ENCODE peak calls at places on chromosome 6, in ten cellular contexts. One of them, this sample, is unnamed.

GRCh38 chr6:2102316-2102883 is 143.0 kb downstream of the GMDS start:
- DNase-seq in adrenal gland: no peak
- DNase-seq in GM23338: no peak
- DNase-seq in PC-9: no peak
- DNase-seq in GM23248: no peak
- DNase-seq in GM12878: no peak
- DNase-seq in upper lobe of right lung: no peak
- DNase-seq in HCT116: no peak
- DNase-seq in NT2/D1: no peak
- DNase-seq in left ventricle myocardium inferior: no peak
- DNase-seq in this sample: no peak

GRCh38 chr6:84284428-84285033 is 57.1 kb upstream of the CEP162 start:
- DNase-seq in GM23248: peak; percentile 32
- DNase-seq in adrenal gland: no peak
- DNase-seq in GM23338: peak; percentile 63
- DNase-seq in NT2/D1: peak; percentile 13
- DNase-seq in GM12878: no peak
- DNase-seq in upper lobe of right lung: no peak
- DNase-seq in PC-9: peak; percentile 2
- DNase-seq in left ventricle myocardium inferior: no peak
- DNase-seq in HCT116: peak; percentile 10
- DNase-seq in this sample: no peak

GRCh38 chr6:115945306-115945705 is 115.4 kb downstream of the FRK start:
- DNase-seq in GM23338: no peak
- DNase-seq in left ventricle myocardium inferior: no peak
- DNase-seq in GM12878: no peak
- DNase-seq in GM23248: no peak
- DNase-seq in NT2/D1: no peak
- DNase-seq in upper lobe of right lung: no peak
- DNase-seq in PC-9: no peak
- DNase-seq in HCT116: no peak
- DNase-seq in adrenal gland: no peak
- DNase-seq in this sample: no peak

GRCh38 chr6:38443341-38443740 is 196.4 kb downstream of the BTBD9 start:
- DNase-seq in GM23248: no peak
- DNase-seq in NT2/D1: no peak
- DNase-seq in left ventricle myocardium inferior: no peak
- DNase-seq in PC-9: no peak
- DNase-seq in GM23338: no peak
- DNase-seq in adrenal gland: no peak
- DNase-seq in upper lobe of right lung: no peak
- DNase-seq in GM12878: no peak
- DNase-seq in HCT116: no peak
- DNase-seq in this sample: no peak

GRCh38 chr6:19668710-19669109 is 168.5 kb upstream of the ID4 start:
- DNase-seq in upper lobe of right lung: no peak
- DNase-seq in GM23338: no peak
- DNase-seq in GM23248: peak; percentile 54
- DNase-seq in GM12878: no peak
- DNase-seq in adrenal gland: no peak
- DNase-seq in NT2/D1: no peak
- DNase-seq in HCT116: no peak
- DNase-seq in PC-9: no peak
- DNase-seq in left ventricle myocardium inferior: no peak
- DNase-seq in this sample: no peak

GRCh38 chr6:135540207-135540877 is 42.8 kb upstream of the AHI1 start:
- DNase-seq in HCT116: no peak
- DNase-seq in upper lobe of right lung: no peak
- DNase-seq in adrenal gland: no peak
- DNase-seq in GM23338: no peak
- DNase-seq in GM23248: peak; percentile 43
- DNase-seq in GM12878: no peak
- DNase-seq in PC-9: no peak
- DNase-seq in left ventricle myocardium inferior: no peak
- DNase-seq in NT2/D1: no peak
- DNase-seq in this sample: no peak

GRCh38 chr6:88548891-88549505 is 382.9 kb upstream of the CNR1 start:
- DNase-seq in PC-9: no peak
- DNase-seq in adrenal gland: peak; percentile 63
- DNase-seq in GM23248: no peak
- DNase-seq in HCT116: no peak
- DNase-seq in GM12878: no peak
- DNase-seq in upper lobe of right lung: no peak
- DNase-seq in NT2/D1: no peak
- DNase-seq in GM23338: no peak
- DNase-seq in left ventricle myocardium inferior: no peak
- DNase-seq in this sample: no peak

GRCh38 chr6:144651219-144651618 is 366.1 kb downstream of the UTRN start:
- DNase-seq in GM23338: no peak
- DNase-seq in GM12878: no peak
- DNase-seq in adrenal gland: no peak
- DNase-seq in left ventricle myocardium inferior: no peak
- DNase-seq in NT2/D1: no peak
- DNase-seq in upper lobe of right lung: no peak
- DNase-seq in HCT116: no peak
- DNase-seq in PC-9: no peak
- DNase-seq in GM23248: no peak
- DNase-seq in this sample: no peak

GRCh38 chr6:25089442-25089841 is 153.7 kb upstream of the RIPOR2 start:
- DNase-seq in GM12878: no peak
- DNase-seq in adrenal gland: no peak
- DNase-seq in GM23338: no peak
- DNase-seq in PC-9: no peak
- DNase-seq in HCT116: no peak
- DNase-seq in left ventricle myocardium inferior: no peak
- DNase-seq in GM23248: peak; percentile 49
- DNase-seq in NT2/D1: no peak
- DNase-seq in upper lobe of right lung: no peak
- DNase-seq in this sample: no peak

GRCh38 chr6:44297063-44298038 is 15.8 kb downstream of the AARS2 start:
- DNase-seq in HCT116: no peak
- DNase-seq in NT2/D1: no peak
- DNase-seq in PC-9: peak; percentile 22
- DNase-seq in GM12878: no peak
- DNase-seq in adrenal gland: no peak
- DNase-seq in upper lobe of right lung: no peak
- DNase-seq in left ventricle myocardium inferior: peak; percentile 41
- DNase-seq in GM23338: peak; percentile 82
- DNase-seq in GM23248: peak; percentile 65
- DNase-seq in this sample: no peak

GRCh38 chr6:36216559-36216958 is 20.0 kb downstream of the BRPF3 start:
- DNase-seq in NT2/D1: no peak
- DNase-seq in GM23248: peak; percentile 45
- DNase-seq in upper lobe of right lung: no peak
- DNase-seq in adrenal gland: peak; percentile 64
- DNase-seq in GM12878: no peak
- DNase-seq in HCT116: no peak
- DNase-seq in left ventricle myocardium inferior: no peak
- DNase-seq in GM23338: no peak
- DNase-seq in PC-9: no peak
- DNase-seq in this sample: no peak

GRCh38 chr6:110529907-110530306 is 53.5 kb upstream of the SLC22A16 start:
- DNase-seq in GM23338: no peak
- DNase-seq in adrenal gland: no peak
- DNase-seq in PC-9: no peak
- DNase-seq in GM23248: peak; percentile 47
- DNase-seq in GM12878: no peak
- DNase-seq in NT2/D1: no peak
- DNase-seq in upper lobe of right lung: no peak
- DNase-seq in left ventricle myocardium inferior: no peak
- DNase-seq in HCT116: no peak
- DNase-seq in this sample: no peak

GRCh38 chr6:102798631-102799030 is 1405.1 kb downstream of the GRIK2 start:
- DNase-seq in upper lobe of right lung: peak; percentile 30
- DNase-seq in GM12878: no peak
- DNase-seq in adrenal gland: no peak
- DNase-seq in GM23248: no peak
- DNase-seq in NT2/D1: no peak
- DNase-seq in PC-9: peak; percentile 1
- DNase-seq in HCT116: no peak
- DNase-seq in GM23338: peak; percentile 79
- DNase-seq in left ventricle myocardium inferior: no peak
- DNase-seq in this sample: no peak

GRCh38 chr6:125957845-125958244 is 1.3 kb downstream of the HINT3 start:
- DNase-seq in PC-9: no peak
- DNase-seq in upper lobe of right lung: no peak
- DNase-seq in GM23248: peak; percentile 69
- DNase-seq in GM12878: no peak
- DNase-seq in NT2/D1: no peak
- DNase-seq in HCT116: no peak
- DNase-seq in GM23338: peak; percentile 35
- DNase-seq in adrenal gland: no peak
- DNase-seq in left ventricle myocardium inferior: no peak
- DNase-seq in this sample: no peak
- H3K4me3 ChIP-seq in PC-9: peak overlapping the region; percentile 92
- H3K4me3 ChIP-seq in upper lobe of right lung: peak overlapping the region; percentile 87
- H3K4me3 ChIP-seq in GM23248: peak overlapping the region; percentile 75
- H3K4me3 ChIP-seq in GM12878: peak overlapping the region; percentile 82
- H3K4me3 ChIP-seq in NT2/D1: no peak overlapping the region
- H3K4me3 ChIP-seq in HCT116: peak overlapping the region; percentile 73
- H3K4me3 ChIP-seq in GM23338: peak overlapping the region; percentile 92
- H3K4me3 ChIP-seq in adrenal gland: no peak overlapping the region
- H3K4me3 ChIP-seq in left ventricle myocardium inferior: peak overlapping the region; percentile 99
- H3K4me3 ChIP-seq in this sample: peak overlapping the region; percentile 86

GRCh38 chr6:51972659-51973058 is 114.8 kb downstream of the PKHD1 start:
- DNase-seq in adrenal gland: no peak
- DNase-seq in GM23248: no peak
- DNase-seq in left ventricle myocardium inferior: no peak
- DNase-seq in upper lobe of right lung: no peak
- DNase-seq in GM23338: no peak
- DNase-seq in PC-9: no peak
- DNase-seq in NT2/D1: no peak
- DNase-seq in HCT116: no peak
- DNase-seq in GM12878: no peak
- DNase-seq in this sample: no peak
- H3K4me1 ChIP-seq in adrenal gland: no peaks in the 10 kb centered on the region
- H3K4me1 ChIP-seq in GM23248: no peaks in the 10 kb centered on the region
- H3K4me1 ChIP-seq in left ventricle myocardium inferior: no peaks in the 10 kb centered on the region
- H3K4me1 ChIP-seq in upper lobe of right lung: no peaks in the 10 kb centered on the region
- H3K4me1 ChIP-seq in GM23338: no peaks in the 10 kb centered on the region
- H3K4me1 ChIP-seq in PC-9: no peaks in the 10 kb centered on the region
- H3K4me1 ChIP-seq in NT2/D1: no peaks in the 10 kb centered on the region
- H3K4me1 ChIP-seq in HCT116: no peaks in the 10 kb centered on the region
- H3K4me1 ChIP-seq in GM12878: no peaks in the 10 kb centered on the region
- H3K4me1 ChIP-seq in this sample: no peaks in the 10 kb centered on the region

GRCh38 chr6:32952817-32953739 is at the start of gene HLA-DMA:
- DNase-seq in GM23338: peak; percentile 96
- DNase-seq in adrenal gland: peak; percentile 97
- DNase-seq in HCT116: peak; percentile 81
- DNase-seq in PC-9: peak; percentile 88
- DNase-seq in GM23248: peak; percentile 98
- DNase-seq in upper lobe of right lung: peak; percentile 91
- DNase-seq in GM12878: peak; percentile 99
- DNase-seq in NT2/D1: no peak
- DNase-seq in left ventricle myocardium inferior: peak; percentile 74
- DNase-seq in this sample: peak; percentile 93

GRCh38 chr6:32954983-32955802 is 2.3 kb upstream of the HLA-DMA start:
- DNase-seq in upper lobe of right lung: no peak
- DNase-seq in HCT116: no peak
- DNase-seq in GM12878: no peak
- DNase-seq in GM23248: peak; percentile 54
- DNase-seq in NT2/D1: no peak
- DNase-seq in GM23338: peak; percentile 88
- DNase-seq in PC-9: no peak
- DNase-seq in left ventricle myocardium inferior: no peak
- DNase-seq in adrenal gland: no peak
- DNase-seq in this sample: no peak

GRCh38 chr6:32953775-32954174 is 878 bp upstream of the HLA-DMA start:
- DNase-seq in GM23338: no peak
- DNase-seq in GM12878: no peak
- DNase-seq in left ventricle myocardium inferior: no peak
- DNase-seq in upper lobe of right lung: no peak
- DNase-seq in NT2/D1: no peak
- DNase-seq in PC-9: no peak
- DNase-seq in HCT116: no peak
- DNase-seq in adrenal gland: no peak
- DNase-seq in GM23248: no peak
- DNase-seq in this sample: no peak

GRCh38 chr6:32956176-32956575 is 3.3 kb upstream of the HLA-DMA start:
- DNase-seq in adrenal gland: no peak
- DNase-seq in GM23248: no peak
- DNase-seq in PC-9: no peak
- DNase-seq in HCT116: no peak
- DNase-seq in GM12878: no peak
- DNase-seq in NT2/D1: no peak
- DNase-seq in upper lobe of right lung: no peak
- DNase-seq in left ventricle myocardium inferior: no peak
- DNase-seq in GM23338: no peak
- DNase-seq in this sample: no peak

GRCh38 chr6:32954212-32954745 is 1.4 kb upstream of the HLA-DMA start:
- DNase-seq in GM23248: no peak
- DNase-seq in NT2/D1: no peak
- DNase-seq in HCT116: no peak
- DNase-seq in adrenal gland: no peak
- DNase-seq in GM23338: no peak
- DNase-seq in PC-9: no peak
- DNase-seq in GM12878: no peak
- DNase-seq in upper lobe of right lung: no peak
- DNase-seq in left ventricle myocardium inferior: no peak
- DNase-seq in this sample: no peak
- H3K4me3 ChIP-seq in GM23248: no peak overlapping the region
- H3K4me3 ChIP-seq in NT2/D1: no peak overlapping the region
- H3K4me3 ChIP-seq in HCT116: no peak overlapping the region
- H3K4me3 ChIP-seq in adrenal gland: no peak overlapping the region
- H3K4me3 ChIP-seq in GM23338: no peak overlapping the region
- H3K4me3 ChIP-seq in PC-9: no peak overlapping the region
- H3K4me3 ChIP-seq in GM12878: no peak overlapping the region
- H3K4me3 ChIP-seq in upper lobe of right lung: no peak overlapping the region
- H3K4me3 ChIP-seq in left ventricle myocardium inferior: no peak overlapping the region
- H3K4me3 ChIP-seq in this sample: no peak overlapping the region

GRCh38 chr6:139151425-139152087 is 16.7 kb downstream of the HECA start:
- DNase-seq in PC-9: no peak
- DNase-seq in adrenal gland: no peak
- DNase-seq in GM23338: no peak
- DNase-seq in GM23248: no peak
- DNase-seq in left ventricle myocardium inferior: no peak
- DNase-seq in GM12878: no peak
- DNase-seq in HCT116: no peak
- DNase-seq in upper lobe of right lung: no peak
- DNase-seq in NT2/D1: no peak
- DNase-seq in this sample: no peak

GRCh38 chr6:139152088-139152891 is 17.4 kb downstream of the HECA start:
- DNase-seq in GM12878: no peak
- DNase-seq in NT2/D1: no peak
- DNase-seq in adrenal gland: no peak
- DNase-seq in GM23248: no peak
- DNase-seq in GM23338: no peak
- DNase-seq in upper lobe of right lung: no peak
- DNase-seq in left ventricle myocardium inferior: no peak
- DNase-seq in PC-9: no peak
- DNase-seq in HCT116: no peak
- DNase-seq in this sample: no peak

GRCh38 chr6:139150915-139151314 is 16.0 kb downstream of the HECA start:
- DNase-seq in PC-9: no peak
- DNase-seq in adrenal gland: no peak
- DNase-seq in HCT116: no peak
- DNase-seq in left ventricle myocardium inferior: no peak
- DNase-seq in GM12878: no peak
- DNase-seq in GM23248: no peak
- DNase-seq in GM23338: no peak
- DNase-seq in NT2/D1: no peak
- DNase-seq in upper lobe of right lung: no peak
- DNase-seq in this sample: no peak

GRCh38 chr6:139153876-139154275 is 19.0 kb downstream of the HECA start:
- DNase-seq in left ventricle myocardium inferior: no peak
- DNase-seq in HCT116: no peak
- DNase-seq in GM23248: peak; percentile 75
- DNase-seq in GM23338: no peak
- DNase-seq in upper lobe of right lung: no peak
- DNase-seq in adrenal gland: no peak
- DNase-seq in NT2/D1: no peak
- DNase-seq in GM12878: no peak
- DNase-seq in PC-9: no peak
- DNase-seq in this sample: no peak

GRCh38 chr6:139152892-139153271 is 18.0 kb downstream of the HECA start:
- DNase-seq in GM23338: no peak
- DNase-seq in NT2/D1: no peak
- DNase-seq in adrenal gland: peak; percentile 40
- DNase-seq in HCT116: no peak
- DNase-seq in PC-9: no peak
- DNase-seq in GM12878: no peak
- DNase-seq in GM23248: peak; percentile 46
- DNase-seq in upper lobe of right lung: no peak
- DNase-seq in left ventricle myocardium inferior: no peak
- DNase-seq in this sample: no peak
- H3K4me1 ChIP-seq in GM23338: peaks cover 15% of the 10 kb centered on the region
- H3K4me1 ChIP-seq in NT2/D1: no peaks in the 10 kb centered on the region
- H3K4me1 ChIP-seq in adrenal gland: peaks cover 43% of the 10 kb centered on the region
- H3K4me1 ChIP-seq in HCT116: no peaks in the 10 kb centered on the region
- H3K4me1 ChIP-seq in PC-9: no peaks in the 10 kb centered on the region
- H3K4me1 ChIP-seq in GM12878: no peaks in the 10 kb centered on the region
- H3K4me1 ChIP-seq in GM23248: peaks cover 21% of the 10 kb centered on the region
- H3K4me1 ChIP-seq in upper lobe of right lung: peaks cover 17% of the 10 kb centered on the region
- H3K4me1 ChIP-seq in left ventricle myocardium inferior: peaks cover 97% of the 10 kb centered on the region
- H3K4me1 ChIP-seq in this sample: no peaks in the 10 kb centered on the region